ENCODE peak calls at places on chromosome X, in six cellular contexts. Z, S, R, T, P and M are unnamed samples.

GRCh38 chrX:666762-667161 is 36.2 kb downstream of the SHOX start:
- DNase-seq in P (no peak), Z (peak), T (no peak), S (no peak), R (no peak), M (peak)

GRCh38 chrX:87299563-87300160 is 217.9 kb upstream of the KLHL4 start:
- DNase-seq in T (peak), P (no peak), R (no peak), Z (peak), S (no peak), M (peak)

GRCh38 chrX:39399387-39399786 is 598.1 kb downstream of the MID1IP1 start:
- DNase-seq in Z (no peak), R (no peak), P (no peak), T (no peak), S (no peak), M (peak)

GRCh38 chrX:107673933-107674479 is 45.7 kb downstream of the PRPS1 start:
- DNase-seq in Z (peak), P (peak), T (peak), S (peak), R (peak), M (peak)

GRCh38 chrX:135185795-135186443 is 14.7 kb upstream of the CT55 start:
- DNase-seq in T (peak), P (no peak), S (peak), Z (peak), R (no peak), M (peak)

GRCh38 chrX:11664211-11664888 is 1.4 kb downstream of the ARHGAP6 start:
- DNase-seq in T (peak), P (no peak), Z (no peak), S (no peak), R (no peak), M (peak)

GRCh38 chrX:9117851-9118250 is 83.9 kb upstream of the FAM9B start:
- DNase-seq in T (peak), S (no peak), Z (peak), P (no peak), R (no peak), M (no peak)

GRCh38 chrX:153777261-153778090 is 3.4 kb upstream of the SRPK3 start:
- DNase-seq in P (no peak), S (no peak), T (no peak), R (no peak), Z (no peak), M (no peak)

GRCh38 chrX:17839269-17839668 is 21.8 kb downstream of the RAI2 start:
- DNase-seq in P (no peak), S (no peak), T (no peak), Z (no peak), R (no peak), M (no peak)

GRCh38 chrX:54794795-54795194 is 3.3 kb downstream of the ITIH6 start:
- DNase-seq in P (no peak), S (no peak), T (no peak), Z (no peak), R (no peak), M (no peak)

GRCh38 chrX:154749856-154750255 is 1.0 kb downstream of the GAB3 start:
- DNase-seq in Z (no peak), T (no peak), P (no peak), R (no peak), S (no peak), M (peak)

GRCh38 chrX:142184756-142185602 is 20.1 kb downstream of the MAGEC2 start:
- DNase-seq in S (no peak), T (no peak), R (no peak), P (no peak), Z (no peak), M (no peak)

GRCh38 chrX:134026732-134027311 is 41.4 kb upstream of the GPC3 start:
- DNase-seq in R (no peak), S (peak), Z (peak), P (no peak), T (peak), M (peak)

GRCh38 chrX:79140731-79141130 is 3.8 kb upstream of the GPR174 start:
- DNase-seq in T (no peak), Z (no peak), R (no peak), P (no peak), S (no peak), M (peak)

GRCh38 chrX:67587946-67588624 is 44.3 kb downstream of the AR start:
- DNase-seq in T (no peak), S (no peak), Z (no peak), P (no peak), R (no peak), M (no peak)

GRCh38 chrX:118116308-118117068 is at the start of gene KLHL13:
- DNase-seq in S (no peak), P (no peak), R (no peak), Z (peak), T (peak), M (peak)

GRCh38 chrX:112834016-112834855 is 6.4 kb downstream of the AMOT start:
- DNase-seq in Z (peak), R (no peak), S (no peak), T (peak), P (no peak), M (no peak)

GRCh38 chrX:46836701-46837542 is at the start of gene RP2:
- DNase-seq in R (peak), P (peak), S (peak), T (peak), Z (peak), M (peak)

GRCh38 chrX:45903781-45904201 is 641.4 kb downstream of the ZNF674 start:
- DNase-seq in T (no peak), S (no peak), R (no peak), P (no peak), Z (no peak), M (peak)

GRCh38 chrX:113954297-113954696 is 629.6 kb upstream of the HTR2C start:
- DNase-seq in Z (no peak), P (no peak), T (no peak), R (no peak), S (no peak), M (no peak)

GRCh38 chrX:133544105-133544504 is 128.8 kb upstream of the GPC4 start:
- DNase-seq in T (peak), P (no peak), R (no peak), S (no peak), Z (peak), M (no peak)

GRCh38 chrX:87518504-87518903 is 902 bp downstream of the KLHL4 start:
- DNase-seq in S (no peak), Z (no peak), R (no peak), T (no peak), P (no peak), M (peak)